ENCODE peak calls at places on chromosome 10, in eight cellular contexts. Z is right lobe of liver, H is K562, T is ovary, A is gastrocnemius medialis, U is body of pancreas, Y is stomach, B is H54. E is an unnamed sample.
A peak's percentile ranks its signal among the peaks of the same experiment; 100 is the strongest.

GRCh38 chr10:116741391-116742351 is 695 bp downstream of the HSPA12A start:
- DNase-seq in Y (no peak), U (no peak), A (no peak), H (peak; percentile 9), Z (no peak), B (peak; percentile 49), T (peak; percentile 67), E (no peak)

GRCh38 chr10:79072994-79073654 is 4.4 kb downstream of the ZMIZ1 start:
- DNase-seq in H (no peak), A (no peak), Z (no peak), U (no peak), Y (no peak), B (no peak), T (no peak), E (peak; percentile 26)

GRCh38 chr10:91604462-91604935 is 28.4 kb downstream of the PPP1R3C start:
- DNase-seq in B (no peak), U (no peak), Y (no peak), A (no peak), T (no peak), H (no peak), Z (no peak), E (no peak)

GRCh38 chr10:86066696-86067095 is 299.9 kb downstream of the GRID1 start:
- DNase-seq in U (no peak), T (no peak), Z (no peak), A (no peak), Y (no peak), H (no peak), B (no peak), E (no peak)

GRCh38 chr10:29471483-29471859 is 163.3 kb downstream of the SVIL start:
- DNase-seq in U (no peak), A (no peak), H (no peak), Y (no peak), T (no peak), B (peak; percentile 49), Z (no peak), E (no peak)

GRCh38 chr10:18659784-18660561 is 742 bp downstream of the ARL5B start:
- DNase-seq in A (no peak), H (peak; percentile 23), T (no peak), U (peak; percentile 84), Y (peak; percentile 53), B (no peak), Z (no peak), E (peak; percentile 71)

GRCh38 chr10:5360318-5360915 is 4.3 kb upstream of the UCN3 start:
- DNase-seq in A (no peak), H (no peak), Y (no peak), T (no peak), U (no peak), Z (no peak), B (no peak), E (no peak)

GRCh38 chr10:34995925-34996324 is 94.2 kb downstream of the CUL2 start:
- DNase-seq in T (no peak), Y (no peak), B (no peak), U (no peak), A (no peak), Z (no peak), H (no peak), E (no peak)

GRCh38 chr10:89279449-89279869 is 22.4 kb upstream of the IFIT2 start:
- DNase-seq in T (no peak), A (no peak), Y (peak; percentile 47), B (no peak), Z (no peak), U (peak; percentile 48), H (no peak), E (no peak)

GRCh38 chr10:104317195-104318095 is 20.8 kb downstream of the ITPRIP start:
- DNase-seq in U (no peak), Z (no peak), A (no peak), H (no peak), Y (no peak), T (peak; percentile 70), B (no peak), E (no peak)

GRCh38 chr10:33385686-33386085 is 51.2 kb upstream of the NRP1 start:
- DNase-seq in Y (no peak), T (no peak), A (no peak), B (no peak), Z (no peak), U (no peak), H (no peak), E (no peak)

GRCh38 chr10:47046321-47047126 is 135.3 kb downstream of the PTPN20 start:
- DNase-seq in Y (no peak), H (no peak), B (no peak), T (no peak), Z (peak; percentile 49), A (no peak), U (no peak), E (no peak)

GRCh38 chr10:74539317-74539716 is 287.1 kb upstream of the KAT6B start:
- DNase-seq in Y (no peak), Z (no peak), T (no peak), A (no peak), B (no peak), H (no peak), U (no peak), E (no peak)

GRCh38 chr10:133262696-133263095 is 14.0 kb downstream of the ADAM8 start:
- DNase-seq in Y (no peak), T (no peak), Z (no peak), B (no peak), U (peak; percentile 22), H (no peak), A (no peak), E (no peak)

GRCh38 chr10:28367865-28368541 is 65.1 kb upstream of the MPP7 start:
- DNase-seq in B (no peak), Z (no peak), T (no peak), H (no peak), A (no peak), Y (no peak), U (peak; percentile 27), E (no peak)

DNA sequence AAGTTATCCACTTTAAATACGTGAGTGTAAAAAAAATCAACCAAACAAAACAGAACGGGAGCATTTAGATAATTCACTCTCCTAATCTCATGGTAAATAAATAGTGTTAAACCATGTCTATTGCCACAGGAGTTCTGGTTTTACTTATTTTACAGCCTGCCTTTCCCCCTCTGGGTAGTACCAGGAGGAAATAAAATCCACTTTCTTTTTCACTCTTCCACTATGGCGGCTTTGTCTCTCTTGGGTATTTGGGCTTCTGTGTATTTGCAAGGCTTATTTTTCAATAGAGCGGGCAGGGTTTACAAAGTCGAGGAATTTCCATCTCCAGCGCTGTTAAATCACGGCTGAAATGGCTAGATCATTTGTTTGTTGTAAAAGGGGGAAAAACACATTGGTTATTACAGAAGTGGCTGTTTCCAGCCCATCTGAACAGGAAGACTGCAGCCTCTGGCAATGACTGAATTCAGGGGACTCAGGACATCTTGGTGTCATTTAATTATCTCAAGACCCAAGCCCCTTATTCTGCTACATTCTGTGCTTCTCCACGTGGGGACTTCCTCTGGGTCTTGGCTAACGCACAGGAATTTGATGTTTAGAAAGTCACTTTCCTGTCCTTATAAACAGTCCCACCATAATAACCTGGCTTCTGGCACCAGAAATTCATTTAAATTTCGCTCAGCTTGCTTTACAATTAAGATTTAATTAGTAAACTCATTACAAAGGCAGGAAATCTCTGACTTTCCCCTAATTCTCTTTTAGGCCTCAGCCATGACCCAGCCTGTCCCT is 323.9 kb downstream of the GATA3 start:
- DNase-seq in Z (no peak), U (no peak), B (no peak), A (no peak), Y (no peak), T (no peak), H (no peak), E (no peak)
- TF ChIP-seq POLR2A in Z (no peak), U (no peak), B (no peak), A (no peak), Y (no peak), T (no peak), H (no peak), E (no peak)

GRCh38 chr10:4058514-4059029 is 273.6 kb upstream of the KLF6 start:
- DNase-seq in Z (no peak), U (no peak), B (no peak), Y (no peak), T (no peak), A (no peak), H (no peak), E (no peak)
- TF ChIP-seq POLR2A in Z (no peak), U (no peak), B (no peak), Y (no peak), T (no peak), A (no peak), H (no peak), E (no peak)

DNA sequence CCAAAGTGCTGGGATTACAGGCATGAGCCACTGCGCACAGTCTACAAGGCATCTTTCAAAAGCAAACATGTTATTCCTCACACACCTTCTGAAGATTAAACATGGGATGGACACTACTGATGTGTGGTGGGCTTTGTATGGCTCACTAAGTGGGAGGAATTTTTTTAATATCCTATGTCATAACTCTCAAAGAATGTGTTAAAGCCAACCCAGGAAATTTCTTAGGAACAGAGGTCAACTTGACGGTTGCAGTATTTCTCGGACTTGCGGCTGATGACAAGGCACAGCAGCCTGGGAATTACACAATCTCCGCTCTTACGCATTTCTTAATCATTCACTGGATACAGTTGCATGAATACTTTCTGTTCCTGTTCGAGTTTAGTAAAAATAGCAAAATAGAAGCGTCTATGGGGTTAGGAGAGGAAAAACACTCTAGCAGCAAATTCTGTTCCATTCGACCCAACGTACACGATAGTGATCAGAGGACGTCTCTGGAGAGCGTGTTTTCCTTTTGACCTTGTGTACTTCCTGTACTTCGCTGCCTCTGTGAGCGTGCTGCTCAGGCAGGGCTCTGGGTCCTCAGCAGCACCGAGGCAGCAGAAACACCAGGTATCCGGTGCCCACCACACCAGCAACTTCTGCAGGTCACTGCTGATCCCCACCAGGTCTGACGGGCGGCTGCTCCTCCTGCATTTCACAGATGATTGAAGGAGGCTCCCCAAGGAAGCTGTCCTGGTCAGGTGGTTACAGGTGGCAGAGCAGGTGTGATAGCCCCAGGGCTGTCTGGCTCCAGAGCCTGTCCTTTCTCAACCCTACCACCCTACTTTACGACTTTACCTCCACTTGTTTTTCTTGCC is 26.4 kb upstream of the SRGN start:
- DNase-seq in Z (no peak), A (peak; percentile 39), H (peak; percentile 62), B (peak; percentile 81), Y (peak; percentile 38), U (peak; percentile 78), T (peak; percentile 73), E (peak; percentile 64)
- TF ChIP-seq POLR2A in Z (peak; percentile 46), A (peak; percentile 16), H (no peak), B (no peak), Y (no peak), U (no peak), T (peak; percentile 33), E (peak; percentile 33)

GRCh38 chr10:44906476-44906875 is 4.7 kb upstream of the TMEM72 start:
- DNase-seq in U (no peak), H (no peak), B (no peak), T (no peak), A (no peak), Y (no peak), Z (no peak), E (no peak)

GRCh38 chr10:44908071-44908709 is 2.9 kb upstream of the TMEM72 start:
- DNase-seq in H (no peak), U (no peak), T (no peak), A (peak; percentile 65), B (no peak), Z (no peak), Y (no peak), E (no peak)

GRCh38 chr10:44909910-44910309 is 1.2 kb upstream of the TMEM72 start:
- DNase-seq in A (no peak), T (no peak), U (no peak), Y (no peak), B (no peak), Z (no peak), H (no peak), E (no peak)

GRCh38 chr10:44908936-44909335 is 2.2 kb upstream of the TMEM72 start:
- DNase-seq in H (no peak), Z (no peak), Y (no peak), U (no peak), T (no peak), B (no peak), A (peak; percentile 58), E (no peak)

GRCh38 chr10:44907576-44907975 is 3.6 kb upstream of the TMEM72 start:
- DNase-seq in U (no peak), Z (no peak), H (no peak), Y (no peak), T (no peak), B (no peak), A (no peak), E (no peak)
- TF ChIP-seq POLR2A in U (no peak), Z (no peak), H (no peak), Y (no peak), T (no peak), B (no peak), A (no peak), E (no peak)